ENCODE peak calls at places on chromosomes 4 and X, in six cellular contexts. D is K562, Y is A549, F is endothelial cell of umbilical vein, K is HepG2, U is GM12878. Q is an unnamed sample.
A peak's percentile ranks its signal among the peaks of the same experiment; 100 is the strongest.

GRCh38 chrX:112819013-112819635 is 21.5 kb downstream of the AMOT start:
- DNase-seq in D (no peak), Y (no peak), F (no peak), K (no peak), U (no peak), Q (no peak)

GRCh38 chr4:8556341-8557150 is 23.6 kb upstream of the GPR78 start:
- DNase-seq in D (no peak), Y (no peak), F (no peak), K (no peak), U (no peak), Q (no peak)

GRCh38 chr4:78788005-78788889 is 12.1 kb downstream of the BMP2K start:
- DNase-seq in D (no peak), Y (no peak), F (no peak), K (no peak), U (no peak), Q (no peak)

GRCh38 chr4:183906736-183907651 is 1.9 kb downstream of the STOX2 start:
- DNase-seq in D (no peak), Y (no peak), F (no peak), K (no peak), U (no peak), Q (no peak)

GRCh38 chr4:37471971-37472370 is 214.2 kb downstream of the RELL1 start:
- DNase-seq in D (no peak), Y (no peak), F (no peak), K (no peak), U (no peak), Q (peak; percentile 32)

GRCh38 chrX:21985332-21985777 is 44.8 kb downstream of the SMS start:
- DNase-seq in D (peak; percentile 75), Y (peak; percentile 77), F (peak; percentile 83), K (peak; percentile 62), U (peak; percentile 67), Q (peak; percentile 77)

GRCh38 chrX:23901805-23902204 is 5.9 kb downstream of the APOO start:
- DNase-seq in D (peak; percentile 16), Y (peak; percentile 62), F (peak; percentile 81), K (peak; percentile 77), U (peak; percentile 60), Q (peak; percentile 91)

GRCh38 chrX:70132877-70133302 is 357 bp upstream of the IGBP1 start:
- DNase-seq in D (peak; percentile 12), Y (no peak), F (no peak), K (no peak), U (no peak), Q (no peak)

GRCh38 chrX:26192204-26192603 is at the start of gene MAGEB6:
- DNase-seq in D (no peak), Y (no peak), F (no peak), K (no peak), U (no peak), Q (no peak)

GRCh38 chr4:155617312-155617711 is 49.3 kb upstream of the GUCY1A1 start:
- DNase-seq in D (no peak), Y (no peak), F (peak; percentile 95), K (no peak), U (no peak), Q (no peak)

GRCh38 chrX:115679460-115679859 is 118.5 kb downstream of the PLS3 start:
- DNase-seq in D (peak; percentile 5), Y (peak; percentile 17), F (peak; percentile 38), K (peak; percentile 5), U (no peak), Q (peak; percentile 11)

GRCh38 chr4:109730294-109731051 is 603 bp upstream of the PLA2G12A start:
- DNase-seq in D (peak; percentile 53), Y (peak; percentile 25), F (peak; percentile 75), K (no peak), U (peak; percentile 13), Q (no peak)

DNA sequence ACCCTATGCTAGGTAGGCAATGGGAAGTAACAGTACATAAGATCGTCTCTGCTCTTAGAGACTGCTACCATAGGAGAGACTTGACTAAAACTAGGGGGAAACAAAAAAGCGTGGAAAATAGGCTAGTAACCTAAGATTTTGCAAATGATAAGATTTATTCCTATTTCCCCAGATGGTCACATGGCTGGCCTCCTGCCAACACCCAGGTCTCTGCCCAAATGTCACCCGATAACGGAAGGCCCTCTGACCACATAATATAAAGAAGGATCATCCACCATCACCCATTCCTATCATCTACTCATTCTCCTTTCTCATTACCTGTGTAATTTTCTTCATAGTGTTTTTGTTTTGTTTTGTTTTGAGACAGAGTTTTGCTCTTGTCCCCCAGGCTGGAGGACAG is 4.7 kb downstream of the LAMP2 start:
- DNase-seq in D (no peak), Y (no peak), F (no peak), K (no peak), U (no peak), Q (no peak)
- TF ChIP-seq MYC in D (no peak), Y (no peak), F (no peak), K (no peak), U (no peak), Q (no peak)

DNA sequence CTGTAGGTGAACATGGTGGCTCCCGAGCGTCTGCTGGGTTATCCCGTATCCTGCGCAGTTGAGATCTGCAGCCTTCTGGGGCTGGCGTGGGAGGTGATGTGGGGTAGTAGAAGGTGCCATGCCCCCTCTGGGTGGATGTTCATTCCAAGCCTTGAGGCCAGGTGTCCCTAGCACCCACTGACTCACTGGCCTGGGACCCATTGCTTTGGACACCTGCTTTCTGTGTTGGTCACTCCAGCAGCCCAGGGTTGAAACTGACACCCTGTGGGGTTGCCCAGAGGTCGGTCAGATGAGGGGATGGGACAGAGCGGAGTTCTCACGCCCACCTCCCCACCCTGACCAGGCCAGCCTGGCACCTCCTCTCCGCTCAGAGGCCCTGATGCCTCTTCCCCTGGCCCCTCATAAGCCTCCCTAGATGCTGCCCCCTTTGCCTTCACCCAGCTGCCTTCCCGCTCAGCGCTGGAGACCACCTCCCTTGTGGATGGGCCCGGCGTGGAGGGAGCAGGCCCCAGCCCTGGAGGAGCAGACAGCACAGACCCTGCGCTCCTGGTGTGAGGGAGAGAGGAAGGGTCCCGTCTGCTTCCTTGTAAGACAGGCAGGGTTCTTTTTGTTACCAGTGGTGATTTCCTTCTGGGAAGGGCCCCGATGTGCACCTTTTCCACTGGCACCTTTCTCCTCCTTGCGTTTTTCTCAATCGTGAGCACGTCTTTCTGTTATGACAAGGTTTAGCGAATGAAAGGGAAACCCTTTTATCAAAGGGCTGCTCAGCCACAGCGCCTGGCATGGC is 2.0 kb downstream of the DOK7 start:
- DNase-seq in D (no peak), Y (no peak), F (no peak), K (no peak), U (no peak), Q (no peak)
- TF ChIP-seq MYC in D (no peak), Y (no peak), F (no peak), K (no peak), U (no peak), Q (no peak)

GRCh38 chrX:630922-631496 is 418 bp downstream of the SHOX start:
- DNase-seq in D (no peak), Y (no peak), F (no peak), K (no peak), U (no peak), Q (no peak)
- TF ChIP-seq MYC in D (no peak), Y (no peak), F (no peak), K (no peak), U (no peak), Q (no peak)

GRCh38 chr4:6204098-6204497 is 3.7 kb upstream of the JAKMIP1 start:
- DNase-seq in D (no peak), Y (no peak), F (no peak), K (no peak), U (no peak), Q (no peak)

GRCh38 chr4:6205973-6206372 is 5.6 kb upstream of the JAKMIP1 start:
- DNase-seq in D (no peak), Y (no peak), F (no peak), K (no peak), U (no peak), Q (no peak)

GRCh38 chr4:6206771-6207290 is 6.5 kb upstream of the JAKMIP1 start:
- DNase-seq in D (no peak), Y (no peak), F (no peak), K (no peak), U (no peak), Q (no peak)

GRCh38 chr4:6205584-6205965 is 5.2 kb upstream of the JAKMIP1 start:
- DNase-seq in D (no peak), Y (no peak), F (no peak), K (no peak), U (no peak), Q (no peak)

DNA sequence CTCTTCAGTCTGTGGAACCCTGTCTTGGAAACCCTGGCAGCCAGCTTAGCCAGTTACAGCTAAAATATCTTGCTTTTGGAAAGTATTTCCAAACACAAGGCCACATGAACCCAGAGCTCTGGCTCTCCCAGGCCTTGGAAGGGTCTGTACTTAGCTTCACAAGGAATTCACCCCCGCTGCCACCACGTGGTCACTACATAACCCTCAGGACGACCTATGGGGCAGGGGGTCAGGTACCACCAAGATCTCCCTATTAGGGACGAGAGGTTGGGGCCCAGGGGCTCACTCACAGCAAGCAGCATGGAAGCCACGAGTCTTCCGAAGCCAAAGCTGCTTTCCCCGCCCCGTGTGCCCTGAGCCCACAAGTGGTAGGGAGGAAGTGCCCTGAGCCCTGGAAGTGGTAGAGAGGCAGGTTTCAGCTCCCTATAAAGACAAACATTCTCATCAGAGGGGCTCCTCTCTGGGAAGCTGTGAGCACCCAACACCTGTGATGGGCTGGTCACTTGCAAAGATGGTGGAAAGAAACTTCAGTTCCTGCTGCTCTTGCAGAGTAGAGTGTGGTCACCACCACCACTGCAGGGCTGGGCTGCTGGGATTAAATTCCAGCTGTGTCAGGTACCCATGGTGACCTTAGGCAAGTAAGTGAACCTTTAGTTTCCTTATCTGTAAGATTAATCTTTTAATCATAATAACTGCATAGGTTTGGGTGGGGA is 4.7 kb upstream of the JAKMIP1 start:
- DNase-seq in D (no peak), Y (no peak), F (no peak), K (no peak), U (no peak), Q (no peak)
- TF ChIP-seq MYC in D (no peak), Y (no peak), F (no peak), K (no peak), U (no peak), Q (no peak)

DNA sequence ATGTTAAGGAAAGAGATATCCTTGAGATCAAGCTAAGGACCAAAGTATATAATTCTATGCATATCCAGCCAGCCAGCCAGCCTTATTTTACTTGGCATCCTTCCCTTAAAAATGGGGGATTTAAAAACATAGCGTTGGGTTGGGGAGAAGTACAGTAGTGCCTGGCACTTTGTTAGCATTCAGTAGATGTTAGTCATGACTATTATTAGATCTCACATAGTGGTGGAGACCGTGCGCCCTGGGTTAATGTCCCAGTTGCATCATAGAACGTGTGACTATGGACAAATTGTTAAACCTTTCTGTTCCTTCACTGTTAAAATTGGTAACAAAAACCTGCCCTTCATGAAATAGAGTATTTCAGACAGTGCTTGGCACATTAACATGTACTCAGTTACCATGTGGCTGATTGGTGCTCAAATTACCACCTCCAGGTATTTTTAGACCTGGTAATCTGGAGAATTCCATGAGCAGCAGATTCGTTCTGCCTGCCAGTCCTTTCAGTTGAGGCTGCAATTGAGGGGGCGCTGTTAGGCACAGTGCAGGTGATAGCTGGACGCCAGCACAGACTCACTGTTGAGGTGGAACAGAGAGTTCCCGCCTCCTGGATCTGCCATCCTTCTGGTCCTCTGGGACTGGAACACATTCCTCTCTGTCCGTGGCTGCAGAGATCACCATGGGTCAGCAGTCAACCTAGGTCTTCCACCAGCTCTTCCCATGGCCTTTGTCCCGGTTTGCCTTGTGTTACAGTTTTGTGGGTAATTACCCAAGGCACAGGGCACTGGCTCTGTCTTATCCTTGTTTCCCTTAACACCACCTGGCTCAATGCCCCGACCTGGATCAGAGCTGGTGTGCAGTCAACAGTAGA is 31.7 kb downstream of the RBBP7 start:
- DNase-seq in D (no peak), Y (no peak), F (peak; percentile 85), K (no peak), U (no peak), Q (no peak)
- TF ChIP-seq MYC in D (no peak), Y (no peak), F (no peak), K (no peak), U (no peak), Q (no peak)

Q was measured in NB4.